ENCODE peak calls at places on chromosomes 2 and 18, in five cellular contexts. V, C, N, W and M are unnamed samples.

GRCh38 chr2:152646775-152647174 is 70.5 kb downstream of the PRPF40A start:
- DNase-seq in W (no peak), C (no peak), V (no peak), N (no peak), M (no peak)

GRCh38 chr2:150410809-150411208 is 76.7 kb downstream of the RND3 start:
- DNase-seq in N (no peak), V (no peak), W (no peak), C (no peak), M (no peak)

GRCh38 chr2:46193855-46194254 is 103.4 kb upstream of the EPAS1 start:
- DNase-seq in N (no peak), C (no peak), W (no peak), V (no peak), M (no peak)

GRCh38 chr2:119475857-119476244 is 44.2 kb downstream of the TMEM37 start:
- DNase-seq in V (no peak), N (no peak), C (no peak), W (no peak), M (no peak)

GRCh38 chr2:1153959-1154358 is 203.3 kb downstream of the SNTG2 start:
- DNase-seq in V (peak; percentile 57), W (peak; percentile 66), N (no peak), C (peak; percentile 55), M (no peak)

GRCh38 chr2:64062840-64063239 is 43.6 kb upstream of the VPS54 start:
- DNase-seq in N (peak; percentile 75), V (no peak), W (no peak), C (no peak), M (no peak)

GRCh38 chr2:159907914-159908313 is 109.9 kb upstream of the CD302 start:
- DNase-seq in C (no peak), V (no peak), N (no peak), W (no peak), M (no peak)

GRCh38 chr2:200687938-200688920 is 102.4 kb downstream of the AOX1 start:
- DNase-seq in C (no peak), N (no peak), V (no peak), W (no peak), M (no peak)

GRCh38 chr2:110120171-110121051 is 4.8 kb upstream of the MALL start:
- DNase-seq in C (no peak), V (no peak), N (no peak), W (peak; percentile 74), M (no peak)

GRCh38 chr2:238116298-238117198 is 16.4 kb downstream of the ESPNL start:
- DNase-seq in N (no peak), W (no peak), V (no peak), C (peak; percentile 9), M (no peak)

GRCh38 chr2:148590613-148591012 is 53.9 kb upstream of the EPC2 start:
- DNase-seq in V (no peak), W (no peak), C (no peak), N (no peak), M (no peak)

GRCh38 chr2:177772529-177772928 is 300.0 kb downstream of the PDE11A start:
- DNase-seq in W (no peak), V (no peak), N (peak; percentile 57), C (no peak), M (no peak)

GRCh38 chr18:45838302-45839070 is 13.0 kb downstream of the SIGLEC15 start:
- DNase-seq in N (no peak), W (no peak), V (no peak), C (peak; percentile 25), M (no peak)

GRCh38 chr2:58918138-58918537 is 677.0 kb upstream of the FANCL start:
- DNase-seq in W (no peak), C (no peak), N (no peak), V (no peak), M (no peak)

GRCh38 chr2:211035548-211036185 is 479.3 kb downstream of the CPS1 start:
- DNase-seq in V (no peak), N (peak; percentile 48), C (no peak), W (no peak), M (no peak)

GRCh38 chr2:37713258-37713700 is 41.8 kb upstream of the CDC42EP3 start:
- DNase-seq in C (no peak), V (no peak), N (peak; percentile 72), W (no peak), M (peak; percentile 41)

GRCh38 chr2:29900971-29901633 is 20.3 kb downstream of the ALK start:
- DNase-seq in N (no peak), C (no peak), W (no peak), V (no peak), M (no peak)

GRCh38 chr18:4125246-4125938 is 329.7 kb downstream of the DLGAP1 start:
- DNase-seq in W (no peak), V (no peak), C (peak; percentile 39), N (peak; percentile 76), M (no peak)

GRCh38 chr2:106192752-106193490 is 1.2 kb downstream of the UXS1 start:
- DNase-seq in N (peak; percentile 54), W (peak; percentile 85), C (peak; percentile 39), V (peak; percentile 23), M (peak; percentile 43)

GRCh38 chr2:176565641-176566323 is 296.5 kb downstream of the MTX2 start:
- DNase-seq in V (peak; percentile 58), C (peak; percentile 17), W (no peak), N (no peak), M (no peak)

GRCh38 chr2:138182913-138183312 is 218.6 kb downstream of the HNMT start:
- DNase-seq in W (no peak), C (no peak), N (no peak), V (no peak), M (no peak)

GRCh38 chr2:162297925-162298552 is 20.4 kb downstream of the IFIH1 start:
- DNase-seq in C (no peak), V (peak; percentile 87), N (peak; percentile 73), W (no peak), M (peak; percentile 38)

GRCh38 chr2:124804014-124804940 is 779.2 kb downstream of the CNTNAP5 start:
- DNase-seq in C (no peak), W (no peak), N (peak; percentile 50), V (no peak), M (no peak)

GRCh38 chr18:74622079-74622478 is 24.4 kb downstream of the ZNF407 start:
- DNase-seq in V (no peak), W (no peak), N (no peak), C (no peak), M (no peak)

GRCh38 chr2:237629188-237629534 is 1.8 kb downstream of the LRRFIP1 start:
- DNase-seq in V (no peak), C (no peak), W (no peak), N (no peak), M (no peak)

GRCh38 chr2:122523143-122523542 is 767.7 kb downstream of the TSN start:
- DNase-seq in N (no peak), W (no peak), V (no peak), C (no peak), M (no peak)
- TF ChIP-seq CTCF in N (no peak), W (no peak), V (no peak), C (no peak), M (no peak)

GRCh38 chr2:55084631-55085030 is 34.4 kb upstream of the RTN4 start:
- DNase-seq in N (no peak), W (no peak), V (no peak), C (no peak), M (no peak)

GRCh38 chr2:55073278-55073677 is 23.0 kb upstream of the RTN4 start:
- DNase-seq in V (no peak), N (no peak), C (no peak), W (no peak), M (no peak)

GRCh38 chr2:55080204-55080738 is 30.0 kb upstream of the RTN4 start:
- DNase-seq in V (no peak), W (no peak), C (no peak), N (no peak), M (no peak)

DNA sequence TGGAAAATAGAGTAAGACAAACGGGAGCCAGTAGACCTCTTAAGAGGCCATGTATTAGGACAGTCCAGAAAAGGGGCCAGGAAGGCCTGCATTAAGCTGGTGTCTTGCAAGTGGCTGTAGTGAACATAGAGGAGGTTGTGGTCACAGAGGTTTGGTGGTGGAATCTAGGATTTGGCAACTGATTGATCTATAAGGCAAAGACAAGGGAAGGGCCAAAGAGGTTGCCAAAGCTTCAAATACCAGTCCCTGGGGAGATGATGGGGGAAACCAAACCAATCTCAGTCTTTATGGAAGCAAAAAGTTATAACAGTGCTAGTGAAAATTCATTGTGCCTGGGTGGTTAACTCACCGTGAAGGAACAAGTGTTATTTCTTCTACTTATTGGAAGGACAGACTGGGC is 28.7 kb upstream of the RTN4 start:
- DNase-seq in V (no peak), C (no peak), N (no peak), W (no peak), M (no peak)
- TF ChIP-seq CTCF in V (no peak), C (no peak), N (no peak), W (no peak), M (no peak)

GRCh38 chr2:70902579-70902978 is 33.1 kb upstream of the ATP6V1B1 start:
- DNase-seq in C (no peak), N (no peak), W (no peak), V (no peak), M (no peak)
- TF ChIP-seq CTCF in C (no peak), N (no peak), W (no peak), V (no peak), M (no peak)

GRCh38 chr2:172454404-172455120 is 27.2 kb downstream of the ITGA6 start:
- DNase-seq in V (no peak), C (no peak), W (no peak), N (no peak), M (no peak)
- TF ChIP-seq CTCF in V (no peak), C (no peak), W (no peak), N (no peak), M (no peak)